ENCODE peak calls at places on chromosomes 11 and 22, in five cellular contexts. I, N, G, Z and B are unnamed samples.

GRCh38 chr11:16945671-16946469 is 68.3 kb downstream of the PLEKHA7 start:
- DNase-seq in I (peak), Z (peak), G (peak), N (no peak), B (peak)

GRCh38 chr11:762421-763072 is 14.7 kb downstream of the GATD1 start:
- DNase-seq in G (peak), I (peak), Z (peak), N (peak), B (no peak)

GRCh38 chr11:47372422-47372821 is 5.9 kb downstream of the SPI1 start:
- DNase-seq in Z (no peak), G (peak), N (no peak), I (no peak), B (no peak)

GRCh38 chr22:44192098-44192810 is 11.5 kb downstream of the PARVG start:
- DNase-seq in I (no peak), G (peak), Z (no peak), N (no peak), B (no peak)

GRCh38 chr11:46285594-46286033 is 8.2 kb downstream of the CREB3L1 start:
- DNase-seq in Z (peak), G (no peak), N (no peak), I (no peak), B (no peak)

GRCh38 chr11:68090706-68091105 is 30.5 kb downstream of the CHKA start:
- DNase-seq in N (no peak), G (peak), I (no peak), Z (peak), B (no peak)

GRCh38 chr22:29011200-29011867 is 50.3 kb downstream of the C22orf31 start:
- DNase-seq in I (peak), Z (no peak), G (no peak), N (no peak), B (no peak)

GRCh38 chr11:35160902-35161585 is 22.1 kb downstream of the CD44 start:
- DNase-seq in I (no peak), Z (no peak), N (no peak), G (no peak), B (no peak)

GRCh38 chr11:57283231-57283990 is 41.3 kb downstream of the TNKS1BP1 start:
- DNase-seq in G (no peak), I (no peak), Z (no peak), N (no peak), B (no peak)

GRCh38 chr11:48037709-48038468 is 57.5 kb downstream of the PTPRJ start:
- DNase-seq in Z (no peak), G (no peak), N (no peak), I (no peak), B (no peak)

GRCh38 chr11:119380816-119381185 is 689 bp downstream of the USP2 start:
- DNase-seq in G (no peak), N (no peak), I (no peak), Z (no peak), B (no peak)

GRCh38 chr11:102592634-102593581 is 32.2 kb downstream of the MMP20 start:
- DNase-seq in G (peak), I (no peak), Z (peak), N (no peak), B (no peak)

GRCh38 chr11:109586789-109587188 is 164.8 kb downstream of the C11orf87 start:
- DNase-seq in G (no peak), Z (no peak), I (no peak), N (no peak), B (no peak)

GRCh38 chr11:61598886-61599868 is 18.3 kb upstream of the SYT7 start:
- DNase-seq in G (no peak), N (no peak), Z (no peak), I (no peak), B (no peak)